ENCODE peak calls at places on chromosomes 1 and 21, in eight cellular contexts. T is vagina; Z is CD4-positive, alpha-beta T cell; B is tibial nerve; D is nephron progenitor cell; X is OCI-LY7; Q is SK-N-SH; W is ovary. P is an unnamed sample.

GRCh38 chr1:88001460-88001859 is 672.8 kb downstream of the LMO4 start:
- DNase-seq in T (no peak), Z (no peak), B (no peak), D (no peak), X (no peak), Q (no peak), W (no peak), P (no peak)

GRCh38 chr1:224922404-224923164 is 6.9 kb upstream of the DNAH14 start:
- DNase-seq in T (no peak), Z (no peak), B (no peak), D (peak), X (peak), Q (peak), W (no peak), P (no peak)

GRCh38 chr21:45725844-45726200 is 82.3 kb downstream of the PCBP3 start:
- DNase-seq in T (no peak), Z (no peak), B (no peak), D (no peak), X (no peak), Q (no peak), W (no peak), P (no peak)

GRCh38 chr1:41498809-41499208 is 14.3 kb upstream of the EDN2 start:
- DNase-seq in T (no peak), Z (no peak), B (no peak), D (no peak), X (no peak), Q (no peak), W (peak), P (no peak)

GRCh38 chr1:36157115-36157903 is 1.3 kb downstream of the MAP7D1 start:
- DNase-seq in T (no peak), Z (no peak), B (no peak), D (no peak), X (no peak), Q (peak), W (no peak), P (no peak)

GRCh38 chr21:18545908-18546307 is 142.3 kb upstream of the TMPRSS15 start:
- DNase-seq in T (no peak), Z (no peak), B (no peak), D (no peak), X (no peak), Q (no peak), W (no peak), P (no peak)

GRCh38 chr1:227885135-227885647 is 62.5 kb downstream of the WNT9A start:
- DNase-seq in T (peak), Z (peak), B (no peak), D (no peak), X (no peak), Q (peak), W (peak), P (peak)

GRCh38 chr1:50343323-50343722 is 79.9 kb downstream of the DMRTA2 start:
- DNase-seq in T (no peak), Z (no peak), B (no peak), D (no peak), X (no peak), Q (no peak), W (no peak), P (no peak)

GRCh38 chr1:53919675-53920066 is 25.7 kb downstream of the DIO1 start:
- DNase-seq in T (no peak), Z (no peak), B (no peak), D (no peak), X (no peak), Q (no peak), W (no peak), P (no peak)

GRCh38 chr1:29631361-29631760 is 395.0 kb downstream of the PTPRU start:
- DNase-seq in T (peak), Z (no peak), B (no peak), D (no peak), X (no peak), Q (no peak), W (no peak), P (no peak)

GRCh38 chr1:182460550-182460951 is 10.6 kb downstream of the RGSL1 start:
- DNase-seq in T (no peak), Z (no peak), B (no peak), D (no peak), X (no peak), Q (no peak), W (no peak), P (no peak)

GRCh38 chr1:94342416-94342815 is 75.8 kb upstream of the ABCD3 start:
- DNase-seq in T (no peak), Z (no peak), B (no peak), D (no peak), X (no peak), Q (no peak), W (no peak), P (no peak)

GRCh38 chr1:22976127-22976460 is 3.4 kb upstream of the LACTBL1 start:
- DNase-seq in T (no peak), Z (no peak), B (no peak), D (no peak), X (no peak), Q (no peak), W (no peak), P (no peak)

GRCh38 chr21:32308696-32309095 is 10.0 kb downstream of the MRAP start:
- DNase-seq in T (peak), Z (no peak), B (no peak), D (no peak), X (no peak), Q (no peak), W (no peak), P (no peak)

GRCh38 chr1:21818661-21819060 is 6.6 kb downstream of the LDLRAD2 start:
- DNase-seq in T (no peak), Z (no peak), B (no peak), D (peak), X (peak), Q (peak), W (no peak), P (no peak)

GRCh38 chr21:36194024-36194423 is 37.4 kb downstream of the DOP1B start:
- DNase-seq in T (no peak), Z (no peak), B (no peak), D (no peak), X (no peak), Q (no peak), W (no peak), P (no peak)

GRCh38 chr21:35401476-35401875 is 352.4 kb upstream of the RUNX1 start:
- DNase-seq in T (no peak), Z (no peak), B (no peak), D (no peak), X (no peak), Q (no peak), W (no peak), P (no peak)

GRCh38 chr1:194014004-194014403 is 827.6 kb upstream of the B3GALT2 start:
- DNase-seq in T (no peak), Z (no peak), B (no peak), D (no peak), X (no peak), Q (no peak), W (no peak), P (no peak)

GRCh38 chr1:98373055-98373454 is 288.5 kb upstream of the SNX7 start:
- DNase-seq in T (no peak), Z (no peak), B (no peak), D (no peak), X (no peak), Q (no peak), W (no peak), P (no peak)

GRCh38 chr21:35212393-35213127 is 163.5 kb upstream of the RUNX1 start:
- DNase-seq in T (no peak), Z (no peak), B (no peak), D (no peak), X (peak), Q (no peak), W (no peak), P (no peak)

GRCh38 chr1:77416692-77417450 is 135.1 kb downstream of the AK5 start:
- DNase-seq in T (no peak), Z (no peak), B (no peak), D (no peak), X (peak), Q (peak), W (no peak), P (no peak)

GRCh38 chr1:181910905-181911304 is 150.6 kb downstream of the ZNF648 start:
- DNase-seq in T (no peak), Z (no peak), B (no peak), D (no peak), X (peak), Q (no peak), W (no peak), P (no peak)

GRCh38 chr1:201877877-201878339 is 10.8 kb upstream of the SHISA4 start:
- DNase-seq in T (peak), Z (no peak), B (peak), D (no peak), X (peak), Q (peak), W (peak), P (no peak)

GRCh38 chr1:205612556-205612955 is 19.3 kb downstream of the ELK4 start:
- DNase-seq in T (no peak), Z (no peak), B (no peak), D (no peak), X (no peak), Q (no peak), W (no peak), P (no peak)

GRCh38 chr1:30034627-30035521 is 688.5 kb downstream of the MATN1 start:
- DNase-seq in T (no peak), Z (no peak), B (no peak), D (no peak), X (no peak), Q (peak), W (no peak), P (no peak)

GRCh38 chr1:11273595-11274234 is 717 bp downstream of the UBIAD1 start:
- DNase-seq in T (no peak), Z (no peak), B (no peak), D (no peak), X (peak), Q (no peak), W (no peak), P (no peak)

GRCh38 chr1:11272842-11273594 is at the start of gene UBIAD1:
- DNase-seq in T (peak), Z (peak), B (peak), D (peak), X (peak), Q (peak), W (peak), P (peak)

GRCh38 chr1:11272544-11272841 is 505 bp upstream of the UBIAD1 start:
- DNase-seq in T (no peak), Z (no peak), B (no peak), D (no peak), X (no peak), Q (no peak), W (no peak), P (no peak)
- TF ChIP-seq CTCF in T (no peak), Z (no peak), B (no peak), D (no peak), X (no peak), Q (peak), W (no peak), P (no peak)

GRCh38 chr1:3065797-3066196 is 3.2 kb upstream of the PRDM16 start:
- DNase-seq in T (no peak), Z (no peak), B (no peak), D (no peak), X (no peak), Q (no peak), W (peak), P (peak)

GRCh38 chr1:3066826-3067225 is 2.2 kb upstream of the PRDM16 start:
- DNase-seq in T (no peak), Z (no peak), B (no peak), D (no peak), X (no peak), Q (peak), W (peak), P (peak)

GRCh38 chr1:3067301-3067670 is 1.7 kb upstream of the PRDM16 start:
- DNase-seq in T (no peak), Z (no peak), B (no peak), D (no peak), X (no peak), Q (no peak), W (peak), P (peak)

GRCh38 chr1:3065396-3065795 is 3.6 kb upstream of the PRDM16 start:
- DNase-seq in T (no peak), Z (no peak), B (no peak), D (no peak), X (no peak), Q (no peak), W (peak), P (peak)

DNA sequence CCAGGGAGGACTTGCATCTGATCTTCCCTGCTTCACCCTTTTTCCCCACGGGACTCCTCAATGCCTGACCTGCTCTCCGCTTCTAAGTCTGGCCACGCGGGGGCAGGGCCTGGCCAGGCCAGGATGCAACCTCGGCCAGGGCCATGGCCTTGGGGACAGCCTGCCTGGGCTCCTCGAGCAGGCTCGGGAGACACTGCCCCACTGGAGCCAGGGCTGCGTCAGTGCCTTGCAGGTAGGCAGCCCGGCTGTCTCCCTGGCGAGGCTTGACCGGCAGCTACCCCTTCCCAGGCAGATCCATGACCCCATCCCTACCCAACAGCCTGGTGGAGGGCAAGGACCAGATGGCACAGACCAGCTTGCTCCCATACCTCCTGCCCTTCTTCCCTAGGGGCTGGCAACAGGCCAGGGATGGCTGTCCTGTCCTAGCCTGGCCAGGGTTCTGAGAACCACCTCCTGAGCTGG is 2.7 kb upstream of the PRDM16 start:
- DNase-seq in T (no peak), Z (no peak), B (no peak), D (peak), X (no peak), Q (peak), W (peak), P (peak)
- TF ChIP-seq CTCF in T (no peak), Z (no peak), B (peak), D (peak), X (no peak), Q (peak), W (no peak), P (no peak)

DNA sequence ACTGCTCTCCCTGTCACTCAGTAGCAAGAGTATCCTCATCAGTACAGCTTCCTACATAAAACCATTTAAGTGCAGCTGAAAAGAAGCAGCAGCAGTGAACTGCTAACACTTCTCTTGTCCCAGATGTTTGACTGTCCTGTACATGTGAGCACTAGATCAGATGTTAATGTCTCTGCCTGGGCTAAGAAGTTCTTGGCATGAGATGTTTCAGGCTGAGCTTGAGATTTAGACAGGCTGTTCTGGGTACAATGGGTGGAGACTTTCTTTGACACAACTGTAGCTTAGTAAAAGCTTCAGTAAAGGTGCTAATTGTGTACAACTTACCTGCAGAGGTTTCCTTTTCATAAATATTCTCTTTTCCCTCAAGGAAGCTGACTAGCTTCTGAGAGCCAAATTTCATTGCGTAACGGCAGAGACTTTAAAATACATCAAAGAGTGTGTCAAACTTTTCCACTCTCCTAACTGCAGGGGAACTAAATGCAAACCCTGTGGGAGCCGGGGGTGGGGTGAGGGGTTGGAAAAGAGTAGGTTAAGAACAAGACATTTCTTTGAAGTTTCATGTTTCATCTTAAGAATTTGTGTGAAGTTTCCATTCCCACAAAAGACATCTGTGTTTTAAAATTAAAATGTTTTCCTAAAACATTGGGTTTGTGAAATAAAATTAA is 82.1 kb upstream of the CCDC190 start:
- DNase-seq in T (no peak), Z (no peak), B (no peak), D (no peak), X (no peak), Q (no peak), W (no peak), P (no peak)
- TF ChIP-seq CTCF in T (no peak), Z (no peak), B (no peak), D (no peak), X (no peak), Q (no peak), W (no peak), P (no peak)

DNA sequence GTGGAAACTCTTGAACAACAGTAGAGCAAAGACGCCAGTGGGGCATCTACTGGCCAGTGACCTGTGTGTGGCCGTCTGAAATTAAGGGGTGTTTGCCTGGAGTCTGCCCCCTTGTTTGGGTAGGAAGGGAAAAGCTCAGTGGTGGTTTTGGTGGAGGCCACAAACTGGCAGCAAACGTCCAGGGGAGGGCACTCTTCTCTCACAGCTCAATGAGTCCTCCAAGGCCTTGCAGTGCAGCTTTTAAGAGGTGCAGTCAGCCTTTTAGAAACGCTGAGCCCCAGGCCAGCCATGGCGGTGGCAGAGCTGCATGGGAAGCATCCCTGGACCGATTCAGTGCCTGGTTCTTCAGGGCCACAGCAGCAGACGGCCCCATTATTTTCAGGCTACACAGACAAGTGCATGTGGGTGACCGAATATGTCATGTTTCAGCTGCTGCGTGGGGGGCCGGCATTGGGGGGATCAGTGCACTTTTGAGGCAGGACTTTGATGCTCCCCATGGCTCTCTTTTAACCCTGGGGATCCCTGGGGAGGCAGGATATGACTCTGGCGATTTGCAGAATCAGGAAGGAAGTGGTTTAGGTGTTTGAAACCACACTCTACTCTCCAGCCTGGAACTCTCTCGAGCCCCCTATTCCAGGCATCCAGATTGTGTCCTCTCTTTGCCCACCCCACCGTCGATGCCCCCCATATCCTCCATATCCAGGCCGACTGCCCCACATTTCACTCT is 414.0 kb downstream of the PRDM2 start:
- DNase-seq in T (no peak), Z (no peak), B (peak), D (peak), X (peak), Q (peak), W (peak), P (no peak)
- TF ChIP-seq CTCF in T (no peak), Z (no peak), B (peak), D (peak), X (peak), Q (no peak), W (peak), P (no peak)

DNA sequence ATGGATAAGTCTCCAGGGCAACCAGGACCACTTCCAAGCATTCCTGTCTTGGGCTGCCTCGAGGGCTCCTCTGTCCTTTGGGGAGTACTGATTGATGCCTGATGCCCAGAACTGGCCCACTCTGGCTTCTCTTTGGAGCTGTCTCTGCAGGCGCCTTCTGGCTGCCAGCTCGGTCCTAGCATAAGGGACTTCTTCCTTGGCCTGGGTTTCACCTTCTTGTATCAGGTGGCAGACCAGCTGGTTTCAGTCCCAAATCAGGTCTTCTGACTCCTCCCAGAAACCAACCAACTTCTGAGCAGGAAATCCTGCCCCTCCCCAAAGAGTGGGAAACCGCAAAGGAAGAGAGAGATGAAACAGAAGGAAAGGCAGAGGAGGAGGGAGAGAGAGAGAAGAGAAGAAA is 10.6 kb downstream of the G0S2 start:
- DNase-seq in T (no peak), Z (no peak), B (no peak), D (no peak), X (no peak), Q (no peak), W (no peak), P (no peak)
- TF ChIP-seq CTCF in T (no peak), Z (no peak), B (no peak), D (no peak), X (no peak), Q (no peak), W (no peak), P (no peak)

DNA sequence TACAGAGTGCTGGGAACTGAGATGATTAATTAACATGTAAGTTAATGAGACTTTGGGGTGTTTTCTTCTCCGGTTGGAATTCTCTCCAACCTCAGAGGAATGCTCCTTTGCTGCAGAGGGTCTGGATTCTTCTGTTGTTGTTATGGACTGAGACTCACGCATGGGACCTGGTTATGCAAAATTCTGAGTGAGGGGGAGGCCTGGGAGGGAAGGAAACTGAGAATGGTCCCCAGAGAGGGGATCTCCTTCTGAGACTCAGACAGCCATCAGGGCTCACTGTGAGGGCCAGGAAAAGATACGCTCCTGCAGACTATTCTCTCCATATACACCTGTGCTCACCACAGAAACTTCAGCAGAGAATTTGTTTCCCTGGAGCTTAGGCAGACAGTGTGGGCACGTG is 56.3 kb downstream of the HTR6 start:
- DNase-seq in T (no peak), Z (no peak), B (no peak), D (no peak), X (no peak), Q (no peak), W (no peak), P (no peak)
- TF ChIP-seq CTCF in T (no peak), Z (no peak), B (no peak), D (no peak), X (no peak), Q (no peak), W (no peak), P (no peak)

GRCh38 chr1:108316545-108316944 is 72.7 kb upstream of the NBPF4 start:
- DNase-seq in T (no peak), Z (no peak), B (no peak), D (no peak), X (no peak), Q (no peak), W (no peak), P (no peak)
- TF ChIP-seq CTCF in T (no peak), Z (no peak), B (no peak), D (peak), X (peak), Q (peak), W (no peak), P (no peak)

DNA sequence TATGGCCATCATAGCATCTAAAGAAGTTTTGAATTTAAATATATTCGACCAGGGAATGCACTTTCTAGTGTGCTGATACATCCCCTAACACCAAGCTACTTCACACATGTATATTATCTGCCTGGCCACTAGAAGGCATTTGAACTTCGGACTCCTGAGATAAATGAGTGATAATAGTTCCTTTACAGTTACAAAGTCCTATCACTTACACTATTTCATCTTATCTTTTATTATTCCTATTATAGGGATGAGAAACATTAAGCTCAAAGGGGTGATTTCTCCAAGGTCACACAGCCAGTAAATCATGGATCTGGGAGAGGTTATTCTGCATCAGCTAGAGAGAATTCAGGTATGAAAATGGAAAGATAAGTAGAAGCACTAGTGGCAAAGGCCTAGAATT is 40.3 kb downstream of the GPATCH2 start:
- DNase-seq in T (no peak), Z (no peak), B (no peak), D (no peak), X (no peak), Q (no peak), W (no peak), P (no peak)
- TF ChIP-seq CTCF in T (no peak), Z (no peak), B (no peak), D (peak), X (peak), Q (peak), W (no peak), P (no peak)

GRCh38 chr1:31383967-31384366 is 11.1 kb upstream of the FABP3 start:
- DNase-seq in T (no peak), Z (no peak), B (no peak), D (no peak), X (no peak), Q (no peak), W (no peak), P (no peak)
- TF ChIP-seq CTCF in T (no peak), Z (no peak), B (no peak), D (no peak), X (no peak), Q (no peak), W (no peak), P (no peak)

P was measured in CD14-positive monocyte.